ENCODE peak calls at places on chromosomes 11 and 22, in four cellular contexts. One of them, this sample, is unnamed.

GRCh38 chr11:69950120-69950519 is 128.0 kb upstream of the ANO1 start:
- DNase-seq in H1: peak
- DNase-seq in K562: peak
- DNase-seq in GM12878: no peak
- DNase-seq in this sample: peak

GRCh38 chr11:89447845-89448244 is 43.3 kb downstream of the NOX4 start:
- DNase-seq in H1: no peak
- DNase-seq in K562: no peak
- DNase-seq in GM12878: no peak
- DNase-seq in this sample: no peak

GRCh38 chr22:19951351-19951750 is 9.7 kb upstream of the TXNRD2 start:
- DNase-seq in H1: no peak
- DNase-seq in K562: no peak
- DNase-seq in GM12878: no peak
- DNase-seq in this sample: no peak

GRCh38 chr22:40118979-40119378 is 58.7 kb upstream of the TNRC6B start:
- DNase-seq in H1: no peak
- DNase-seq in K562: no peak
- DNase-seq in GM12878: no peak
- DNase-seq in this sample: no peak

GRCh38 chr22:46089426-46090041 is 60.8 kb upstream of the PPARA start:
- DNase-seq in H1: no peak
- DNase-seq in K562: no peak
- DNase-seq in GM12878: no peak
- DNase-seq in this sample: no peak

GRCh38 chr11:1796297-1797011 is 32.7 kb upstream of the CTSD start:
- DNase-seq in H1: no peak
- DNase-seq in K562: no peak
- DNase-seq in GM12878: no peak
- DNase-seq in this sample: no peak

GRCh38 chr11:13160302-13160701 is 117.3 kb upstream of the BMAL1 start:
- DNase-seq in H1: no peak
- DNase-seq in K562: no peak
- DNase-seq in GM12878: no peak
- DNase-seq in this sample: no peak

GRCh38 chr11:129861702-129862107 is 33.7 kb downstream of the NFRKB start:
- DNase-seq in H1: no peak
- DNase-seq in K562: no peak
- DNase-seq in GM12878: no peak
- DNase-seq in this sample: no peak

GRCh38 chr11:31240340-31240904 is 129.1 kb downstream of the DCDC1 start:
- DNase-seq in H1: no peak
- DNase-seq in K562: peak
- DNase-seq in GM12878: no peak
- DNase-seq in this sample: peak

GRCh38 chr11:108565653-108566052 is 27.9 kb downstream of the EXPH5 start:
- DNase-seq in H1: no peak
- DNase-seq in K562: no peak
- DNase-seq in GM12878: no peak
- DNase-seq in this sample: no peak

GRCh38 chr11:122002047-122002446 is 114.0 kb downstream of the BLID start:
- DNase-seq in H1: no peak
- DNase-seq in K562: no peak
- DNase-seq in GM12878: no peak
- DNase-seq in this sample: no peak

GRCh38 chr22:34897126-34897525 is 168.8 kb upstream of the ISX start:
- DNase-seq in H1: no peak
- DNase-seq in K562: no peak
- DNase-seq in GM12878: no peak
- DNase-seq in this sample: no peak

GRCh38 chr11:2928605-2929510 is at the start of gene PHLDA2:
- DNase-seq in H1: peak
- DNase-seq in K562: peak
- DNase-seq in GM12878: no peak
- DNase-seq in this sample: peak

GRCh38 chr22:32018056-32018455 is 25.0 kb upstream of the SLC5A1 start:
- DNase-seq in H1: no peak
- DNase-seq in K562: no peak
- DNase-seq in GM12878: no peak
- DNase-seq in this sample: no peak

GRCh38 chr11:7604331-7604973 is 68.8 kb downstream of the CYB5R2 start:
- DNase-seq in H1: no peak
- DNase-seq in K562: no peak
- DNase-seq in GM12878: no peak
- DNase-seq in this sample: no peak

GRCh38 chr22:46614070-46614931 is 5.9 kb upstream of the GRAMD4 start:
- DNase-seq in H1: no peak
- DNase-seq in K562: no peak
- DNase-seq in GM12878: peak
- DNase-seq in this sample: no peak

GRCh38 chr11:122207505-122207904 is 91.5 kb upstream of the BLID start:
- DNase-seq in H1: no peak
- DNase-seq in K562: no peak
- DNase-seq in GM12878: no peak
- DNase-seq in this sample: no peak

GRCh38 chr22:31681625-31682345 is 19.8 kb upstream of the PISD start:
- DNase-seq in H1: no peak
- DNase-seq in K562: no peak
- DNase-seq in GM12878: no peak
- DNase-seq in this sample: no peak

GRCh38 chr11:60130496-60130895 is 42.0 kb downstream of the MS4A2 start:
- DNase-seq in H1: no peak
- DNase-seq in K562: peak
- DNase-seq in GM12878: no peak
- DNase-seq in this sample: peak

GRCh38 chr11:70112017-70112434 is 33.9 kb downstream of the ANO1 start:
- DNase-seq in H1: no peak
- DNase-seq in K562: no peak
- DNase-seq in GM12878: no peak
- DNase-seq in this sample: no peak

GRCh38 chr11:126546191-126546590 is 190.7 kb downstream of the ST3GAL4 start:
- DNase-seq in H1: no peak
- DNase-seq in K562: no peak
- DNase-seq in GM12878: no peak
- DNase-seq in this sample: no peak
- TF ChIP-seq YY1 in H1: no peak
- TF ChIP-seq YY1 in K562: no peak
- TF ChIP-seq YY1 in GM12878: no peak
- TF ChIP-seq YY1 in this sample: no peak

GRCh38 chr11:117829369-117829725 is 4.8 kb upstream of the FXYD2 start:
- DNase-seq in H1: no peak
- DNase-seq in K562: no peak
- DNase-seq in GM12878: no peak
- DNase-seq in this sample: no peak
- TF ChIP-seq NRF1 in H1: no peak
- TF ChIP-seq NRF1 in K562: no peak
- TF ChIP-seq NRF1 in GM12878: no peak
- TF ChIP-seq NRF1 in this sample: no peak

GRCh38 chr22:44026066-44026629 is 2.0 kb downstream of the PARVB start:
- DNase-seq in H1: no peak
- DNase-seq in K562: no peak
- DNase-seq in GM12878: no peak
- DNase-seq in this sample: no peak
- H3K9ac ChIP-seq in H1: peak
- H3K9ac ChIP-seq in K562: peak
- H3K9ac ChIP-seq in GM12878: peak
- H3K9ac ChIP-seq in this sample: no peak

GRCh38 chr11:65833297-65834030 is at the start of gene SNX32:
- DNase-seq in H1: peak
- DNase-seq in K562: peak
- DNase-seq in GM12878: peak
- DNase-seq in this sample: peak
- TF ChIP-seq YY1 in H1: no peak
- TF ChIP-seq YY1 in K562: no peak
- TF ChIP-seq YY1 in GM12878: no peak
- TF ChIP-seq YY1 in this sample: no peak

GRCh38 chr11:77089004-77089545 is 13.6 kb upstream of the OMP start:
- DNase-seq in H1: no peak
- DNase-seq in K562: no peak
- DNase-seq in GM12878: no peak
- DNase-seq in this sample: no peak
- TF ChIP-seq NRF1 in H1: no peak
- TF ChIP-seq NRF1 in K562: no peak
- TF ChIP-seq NRF1 in GM12878: no peak
- TF ChIP-seq NRF1 in this sample: no peak

DNA sequence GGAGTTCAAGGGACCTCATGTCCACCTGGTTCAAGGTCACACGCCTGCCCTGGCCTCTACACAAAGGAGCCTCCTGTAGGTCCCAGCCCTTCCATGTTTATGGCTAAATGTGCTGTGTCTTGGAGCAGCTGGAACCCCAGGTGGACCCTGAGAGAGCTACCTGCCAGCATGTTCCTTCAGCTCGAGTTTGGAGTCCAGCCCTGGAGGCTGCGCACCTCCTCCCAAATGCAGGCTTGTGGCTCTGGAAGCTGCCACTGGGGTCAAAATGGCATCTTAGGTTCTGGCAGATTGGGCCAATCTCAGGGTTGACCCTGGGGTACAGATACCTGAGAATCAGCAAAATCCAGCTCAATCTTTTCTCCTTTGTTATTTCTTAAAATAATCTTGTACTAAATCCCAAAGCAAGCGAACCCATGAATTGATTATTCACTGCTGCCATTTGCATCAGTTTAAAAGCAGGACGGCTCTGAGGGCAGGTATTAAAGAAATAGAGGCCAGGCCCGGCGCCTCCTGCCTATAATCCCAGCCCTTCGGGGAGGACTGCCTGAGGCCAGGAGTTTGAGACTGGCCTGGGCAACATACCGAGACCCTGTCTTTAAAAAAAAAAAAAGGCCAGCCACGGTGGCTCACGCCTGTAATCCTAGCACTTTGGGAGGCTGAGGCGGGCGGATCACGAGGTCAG is 2.9 kb downstream of the TNFRSF13C start:
- DNase-seq in H1: no peak
- DNase-seq in K562: no peak
- DNase-seq in GM12878: no peak
- DNase-seq in this sample: no peak
- H3K9ac ChIP-seq in H1: no peak
- H3K9ac ChIP-seq in K562: peak
- H3K9ac ChIP-seq in GM12878: peak
- H3K9ac ChIP-seq in this sample: no peak

DNA sequence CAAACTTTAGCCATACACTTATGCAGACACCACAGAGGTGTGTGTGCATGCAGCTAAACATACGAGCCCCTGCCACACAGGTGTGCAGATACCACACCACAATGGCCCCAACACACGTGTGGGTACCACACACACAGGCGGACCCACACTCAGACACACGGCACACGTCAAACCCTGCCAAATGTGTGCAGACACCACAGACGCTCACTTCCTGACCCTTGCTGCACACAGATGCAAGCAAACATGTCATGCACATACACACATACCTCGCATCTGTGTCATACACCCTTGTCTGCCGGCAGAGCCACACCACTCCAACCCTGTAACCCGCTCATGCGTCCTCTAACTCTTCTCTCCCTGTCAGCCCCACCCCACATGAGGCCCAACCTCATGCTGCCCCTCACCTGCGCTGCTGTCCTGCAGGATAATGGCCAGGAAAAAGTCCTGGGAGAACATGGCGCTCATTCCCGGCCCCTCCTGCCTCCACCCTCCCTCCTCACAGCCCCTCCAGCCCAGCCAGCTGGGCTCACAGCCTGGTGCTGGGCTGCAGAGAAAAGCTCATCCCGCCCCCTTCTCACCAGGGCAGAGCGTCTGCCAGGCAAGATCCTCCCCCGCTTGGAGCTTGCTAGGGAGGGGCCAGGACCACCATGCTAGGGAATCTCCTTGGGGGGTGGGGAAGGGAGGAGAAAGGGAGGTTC is 14.2 kb downstream of the SMPD1 start:
- DNase-seq in H1: no peak
- DNase-seq in K562: no peak
- DNase-seq in GM12878: no peak
- DNase-seq in this sample: no peak
- TF ChIP-seq YY1 in H1: no peak
- TF ChIP-seq YY1 in K562: no peak
- TF ChIP-seq YY1 in GM12878: no peak
- TF ChIP-seq YY1 in this sample: no peak